ENCODE peak calls at places on chromosomes 6 and 20, in nine cellular contexts. One of them, this sample, is unnamed.
A peak's percentile ranks its signal among the peaks of the same experiment; 100 is the strongest.

GRCh38 chr20:56406910-56407309 is 5.2 kb upstream of the CASS4 start:
- DNase-seq in sigmoid colon: no peak
- DNase-seq in tibial artery: no peak
- DNase-seq in ovary: no peak
- DNase-seq in body of pancreas: no peak
- DNase-seq in psoas muscle: no peak
- DNase-seq in IMR-90: no peak
- DNase-seq in CD8-positive, alpha-beta T cell: no peak
- DNase-seq in GM23338: no peak
- DNase-seq in this sample: no peak

GRCh38 chr6:47772993-47773392 is 8.8 kb upstream of the OPN5 start:
- DNase-seq in sigmoid colon: no peak
- DNase-seq in tibial artery: no peak
- DNase-seq in ovary: no peak
- DNase-seq in body of pancreas: no peak
- DNase-seq in psoas muscle: no peak
- DNase-seq in IMR-90: no peak
- DNase-seq in CD8-positive, alpha-beta T cell: no peak
- DNase-seq in GM23338: no peak
- DNase-seq in this sample: no peak

GRCh38 chr6:87705070-87705691 is 3.1 kb upstream of the AKIRIN2 start:
- DNase-seq in sigmoid colon: no peak
- DNase-seq in tibial artery: no peak
- DNase-seq in ovary: no peak
- DNase-seq in body of pancreas: no peak
- DNase-seq in psoas muscle: no peak
- DNase-seq in IMR-90: peak; percentile 80
- DNase-seq in CD8-positive, alpha-beta T cell: no peak
- DNase-seq in GM23338: no peak
- DNase-seq in this sample: no peak

GRCh38 chr20:64053841-64054661 is 4.6 kb upstream of the SOX18 start:
- DNase-seq in sigmoid colon: no peak
- DNase-seq in tibial artery: no peak
- DNase-seq in ovary: no peak
- DNase-seq in body of pancreas: peak; percentile 25
- DNase-seq in psoas muscle: peak; percentile 61
- DNase-seq in IMR-90: no peak
- DNase-seq in CD8-positive, alpha-beta T cell: no peak
- DNase-seq in GM23338: peak; percentile 62
- DNase-seq in this sample: no peak

GRCh38 chr6:20868397-20869185 is 334.3 kb downstream of the CDKAL1 start:
- DNase-seq in sigmoid colon: no peak
- DNase-seq in tibial artery: no peak
- DNase-seq in ovary: peak; percentile 68
- DNase-seq in body of pancreas: peak; percentile 68
- DNase-seq in psoas muscle: no peak
- DNase-seq in IMR-90: no peak
- DNase-seq in CD8-positive, alpha-beta T cell: no peak
- DNase-seq in GM23338: peak; percentile 78
- DNase-seq in this sample: no peak

GRCh38 chr6:166078294-166078693 is 89.4 kb downstream of the TBXT start:
- DNase-seq in sigmoid colon: no peak
- DNase-seq in tibial artery: no peak
- DNase-seq in ovary: no peak
- DNase-seq in body of pancreas: no peak
- DNase-seq in psoas muscle: no peak
- DNase-seq in IMR-90: peak; percentile 96
- DNase-seq in CD8-positive, alpha-beta T cell: no peak
- DNase-seq in GM23338: no peak
- DNase-seq in this sample: no peak

GRCh38 chr20:46965477-46965876 is 70.8 kb downstream of the EYA2 start:
- DNase-seq in sigmoid colon: no peak
- DNase-seq in tibial artery: no peak
- DNase-seq in ovary: no peak
- DNase-seq in body of pancreas: no peak
- DNase-seq in psoas muscle: no peak
- DNase-seq in IMR-90: no peak
- DNase-seq in CD8-positive, alpha-beta T cell: no peak
- DNase-seq in GM23338: no peak
- DNase-seq in this sample: no peak

GRCh38 chr6:94272327-94272726 is 853.0 kb upstream of the EPHA7 start:
- DNase-seq in sigmoid colon: no peak
- DNase-seq in tibial artery: no peak
- DNase-seq in ovary: no peak
- DNase-seq in body of pancreas: no peak
- DNase-seq in psoas muscle: no peak
- DNase-seq in IMR-90: no peak
- DNase-seq in CD8-positive, alpha-beta T cell: no peak
- DNase-seq in GM23338: peak; percentile 11
- DNase-seq in this sample: no peak

GRCh38 chr6:21200056-21200870 is 393.3 kb upstream of the SOX4 start:
- DNase-seq in sigmoid colon: no peak
- DNase-seq in tibial artery: no peak
- DNase-seq in ovary: no peak
- DNase-seq in body of pancreas: no peak
- DNase-seq in psoas muscle: no peak
- DNase-seq in IMR-90: peak; percentile 38
- DNase-seq in CD8-positive, alpha-beta T cell: no peak
- DNase-seq in GM23338: no peak
- DNase-seq in this sample: no peak

GRCh38 chr6:42935322-42935721 is 6.0 kb downstream of the CNPY3 start:
- DNase-seq in sigmoid colon: no peak
- DNase-seq in tibial artery: no peak
- DNase-seq in ovary: no peak
- DNase-seq in body of pancreas: no peak
- DNase-seq in psoas muscle: no peak
- DNase-seq in IMR-90: no peak
- DNase-seq in CD8-positive, alpha-beta T cell: no peak
- DNase-seq in GM23338: no peak
- DNase-seq in this sample: no peak

DNA sequence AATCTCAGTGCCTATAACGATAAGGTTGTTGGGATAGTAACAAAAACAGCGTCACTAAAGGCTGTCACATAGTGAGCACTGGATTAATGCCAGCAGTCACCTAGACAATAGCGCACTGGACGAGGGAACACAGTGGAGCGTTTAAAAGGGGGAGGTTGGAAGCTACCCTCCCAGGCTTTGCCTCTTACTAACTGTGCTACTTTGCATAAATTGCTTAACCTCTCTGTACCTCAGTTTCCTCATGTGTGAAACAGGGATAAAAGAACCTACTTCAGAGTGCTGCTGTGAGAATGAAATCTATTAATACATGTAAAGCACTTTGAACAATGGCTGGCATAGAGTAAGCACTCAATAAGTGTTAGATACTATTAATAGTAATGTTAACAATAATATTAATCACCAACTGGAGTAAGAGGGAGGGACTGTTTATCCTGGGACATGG is 10.5 kb downstream of the BCL2L1 start:
- DNase-seq in sigmoid colon: peak; percentile 65
- DNase-seq in tibial artery: no peak
- DNase-seq in ovary: peak; percentile 3
- DNase-seq in body of pancreas: peak; percentile 72
- DNase-seq in psoas muscle: no peak
- DNase-seq in IMR-90: no peak
- DNase-seq in CD8-positive, alpha-beta T cell: no peak
- DNase-seq in GM23338: peak; percentile 26
- DNase-seq in this sample: no peak
- H3K4me3 ChIP-seq in sigmoid colon: no peak overlapping the region
- H3K4me3 ChIP-seq in tibial artery: peak overlapping the region; percentile 42
- H3K4me3 ChIP-seq in ovary: no peak overlapping the region
- H3K4me3 ChIP-seq in body of pancreas: no peak overlapping the region
- H3K4me3 ChIP-seq in psoas muscle: peak overlapping the region; percentile 53
- H3K4me3 ChIP-seq in IMR-90: no peak overlapping the region
- H3K4me3 ChIP-seq in CD8-positive, alpha-beta T cell: no peak overlapping the region
- H3K4me3 ChIP-seq in GM23338: peak overlapping the region; percentile 3
- H3K4me3 ChIP-seq in this sample: no peak overlapping the region

GRCh38 chr6:170291271-170292110 is 613 bp upstream of the DLL1 start:
- DNase-seq in sigmoid colon: peak; percentile 88
- DNase-seq in tibial artery: peak; percentile 70
- DNase-seq in ovary: peak; percentile 63
- DNase-seq in body of pancreas: peak; percentile 61
- DNase-seq in psoas muscle: peak; percentile 69
- DNase-seq in IMR-90: no peak
- DNase-seq in CD8-positive, alpha-beta T cell: peak; percentile 55
- DNase-seq in GM23338: peak; percentile 93
- DNase-seq in this sample: peak; percentile 87
- H3K27me3 ChIP-seq in sigmoid colon: peaks cover 92% of the 10 kb centered on the region
- H3K27me3 ChIP-seq in tibial artery: peaks cover 10% of the 10 kb centered on the region
- H3K27me3 ChIP-seq in ovary: peaks cover 3% of the 10 kb centered on the region
- H3K27me3 ChIP-seq in body of pancreas: no peaks in the 10 kb centered on the region
- H3K27me3 ChIP-seq in psoas muscle: peaks cover 87% of the 10 kb centered on the region
- H3K27me3 ChIP-seq in IMR-90: peaks cover 85% of the 10 kb centered on the region
- H3K27me3 ChIP-seq in CD8-positive, alpha-beta T cell: peaks cover 8% of the 10 kb centered on the region
- H3K27me3 ChIP-seq in GM23338: peaks cover 85% of the 10 kb centered on the region
- H3K27me3 ChIP-seq in this sample: no peaks in the 10 kb centered on the region

GRCh38 chr6:29943053-29943966 is 978 bp downstream of the HLA-A start:
- DNase-seq in sigmoid colon: peak; percentile 77
- DNase-seq in tibial artery: no peak
- DNase-seq in ovary: peak; percentile 46
- DNase-seq in body of pancreas: peak; percentile 41
- DNase-seq in psoas muscle: no peak
- DNase-seq in IMR-90: no peak
- DNase-seq in CD8-positive, alpha-beta T cell: no peak
- DNase-seq in GM23338: peak; percentile 23
- DNase-seq in this sample: no peak
- H3K27ac ChIP-seq in sigmoid colon: peak overlapping the region; percentile 87
- H3K27ac ChIP-seq in tibial artery: peak overlapping the region; percentile 93
- H3K27ac ChIP-seq in ovary: peak overlapping the region; percentile 57
- H3K27ac ChIP-seq in body of pancreas: peak overlapping the region; percentile 77
- H3K27ac ChIP-seq in psoas muscle: peak overlapping the region; percentile 80
- H3K27ac ChIP-seq in IMR-90: peak overlapping the region; percentile 74
- H3K27ac ChIP-seq in CD8-positive, alpha-beta T cell: peak overlapping the region; percentile 100
- H3K27ac ChIP-seq in GM23338: no peak overlapping the region
- H3K27ac ChIP-seq in this sample: no peak overlapping the region

GRCh38 chr6:32952817-32953739 is at the start of gene HLA-DMA:
- DNase-seq in sigmoid colon: peak; percentile 93
- DNase-seq in tibial artery: peak; percentile 96
- DNase-seq in ovary: peak; percentile 60
- DNase-seq in body of pancreas: peak; percentile 91
- DNase-seq in psoas muscle: peak; percentile 81
- DNase-seq in IMR-90: peak; percentile 96
- DNase-seq in CD8-positive, alpha-beta T cell: peak; percentile 72
- DNase-seq in GM23338: peak; percentile 96
- DNase-seq in this sample: peak; percentile 93
- H3K4me3 ChIP-seq in sigmoid colon: peak within 1 kb of the TSS; percentile 1
- H3K4me3 ChIP-seq in tibial artery: peak within 1 kb of the TSS; percentile 24
- H3K4me3 ChIP-seq in ovary: no peak within 1 kb of the TSS
- H3K4me3 ChIP-seq in body of pancreas: no peak within 1 kb of the TSS
- H3K4me3 ChIP-seq in psoas muscle: peak within 1 kb of the TSS; percentile 54
- H3K4me3 ChIP-seq in IMR-90: no peak within 1 kb of the TSS
- H3K4me3 ChIP-seq in CD8-positive, alpha-beta T cell: peak within 1 kb of the TSS; percentile 49
- H3K4me3 ChIP-seq in GM23338: no peak within 1 kb of the TSS
- H3K4me3 ChIP-seq in this sample: no peak within 1 kb of the TSS

DNA sequence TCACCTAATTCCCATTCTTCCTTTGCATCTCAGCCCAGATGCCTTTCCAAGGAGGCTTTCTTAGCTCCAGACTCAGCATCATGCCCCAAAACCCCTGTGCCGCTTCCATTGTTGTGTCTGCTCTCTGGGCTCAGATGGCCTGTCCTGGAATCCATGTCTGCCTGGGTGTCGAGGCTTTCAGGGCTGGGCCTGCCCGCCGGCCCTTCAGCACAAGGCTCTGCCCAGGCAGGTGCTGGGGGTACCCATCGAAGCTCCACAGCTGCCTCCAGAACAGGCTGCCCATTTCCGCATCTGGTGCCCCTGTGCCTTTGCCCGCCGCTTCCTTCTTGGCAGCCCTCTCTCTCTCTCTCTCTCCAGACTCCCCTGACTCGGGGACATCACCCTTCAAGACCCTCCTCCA is 1.2 kb downstream of the CPXM1 start:
- DNase-seq in sigmoid colon: no peak
- DNase-seq in tibial artery: no peak
- DNase-seq in ovary: no peak
- DNase-seq in body of pancreas: no peak
- DNase-seq in psoas muscle: no peak
- DNase-seq in IMR-90: no peak
- DNase-seq in CD8-positive, alpha-beta T cell: no peak
- DNase-seq in GM23338: peak; percentile 17
- DNase-seq in this sample: no peak
- H3K27me3 ChIP-seq in sigmoid colon: peaks cover 83% of the 10 kb centered on the region
- H3K27me3 ChIP-seq in tibial artery: no peaks in the 10 kb centered on the region
- H3K27me3 ChIP-seq in ovary: no peaks in the 10 kb centered on the region
- H3K27me3 ChIP-seq in body of pancreas: no peaks in the 10 kb centered on the region
- H3K27me3 ChIP-seq in psoas muscle: peaks cover 80% of the 10 kb centered on the region
- H3K27me3 ChIP-seq in IMR-90: peaks cover 50% of the 10 kb centered on the region
- H3K27me3 ChIP-seq in CD8-positive, alpha-beta T cell: peaks cover 21% of the 10 kb centered on the region
- H3K27me3 ChIP-seq in GM23338: peaks cover 54% of the 10 kb centered on the region
- H3K27me3 ChIP-seq in this sample: no peaks in the 10 kb centered on the region

DNA sequence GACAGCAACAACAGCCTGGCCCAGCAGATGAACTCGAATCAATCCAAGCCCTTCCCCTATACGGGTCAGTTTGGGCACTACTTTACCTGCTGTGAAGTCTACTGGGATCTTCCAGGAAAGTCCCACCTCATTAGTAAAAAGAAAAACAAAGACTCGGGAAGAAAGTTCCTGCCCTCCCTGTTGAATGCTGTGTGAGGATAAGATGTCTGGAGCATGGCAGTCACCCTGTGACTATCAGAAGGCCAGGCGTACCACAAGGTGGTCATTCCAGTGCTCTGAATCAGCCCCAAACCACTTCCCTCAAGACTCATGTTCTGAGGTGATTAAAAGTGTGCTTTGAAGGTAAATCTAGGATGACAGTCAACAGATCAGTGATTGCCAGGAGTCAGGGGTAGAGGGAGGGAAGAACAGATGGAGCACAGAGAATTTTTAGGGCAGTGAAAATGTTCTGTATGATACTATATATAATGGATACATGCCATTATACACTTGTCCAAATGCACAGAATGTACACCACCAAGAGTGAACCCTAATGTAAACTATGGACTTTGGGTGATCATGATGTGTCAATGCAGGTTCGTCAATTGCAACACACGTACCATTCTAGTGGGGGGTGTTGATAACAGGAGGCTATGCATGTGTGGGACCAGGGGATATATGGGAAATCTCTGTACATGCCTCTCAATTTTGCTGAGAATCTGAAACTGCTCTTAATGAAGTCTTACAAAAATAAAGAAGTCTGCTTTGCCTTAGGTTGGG is 14.7 kb downstream of the FKBP1A start:
- DNase-seq in sigmoid colon: no peak
- DNase-seq in tibial artery: no peak
- DNase-seq in ovary: no peak
- DNase-seq in body of pancreas: no peak
- DNase-seq in psoas muscle: no peak
- DNase-seq in IMR-90: peak; percentile 67
- DNase-seq in CD8-positive, alpha-beta T cell: no peak
- DNase-seq in GM23338: no peak
- DNase-seq in this sample: no peak
- H3K27ac ChIP-seq in sigmoid colon: no peak overlapping the region
- H3K27ac ChIP-seq in tibial artery: no peak overlapping the region
- H3K27ac ChIP-seq in ovary: no peak overlapping the region
- H3K27ac ChIP-seq in body of pancreas: no peak overlapping the region
- H3K27ac ChIP-seq in psoas muscle: peak overlapping the region; percentile 38
- H3K27ac ChIP-seq in IMR-90: no peak overlapping the region
- H3K27ac ChIP-seq in CD8-positive, alpha-beta T cell: no peak overlapping the region
- H3K27ac ChIP-seq in GM23338: no peak overlapping the region
- H3K27ac ChIP-seq in this sample: no peak overlapping the region

GRCh38 chr6:129194441-129195021 is 311.6 kb downstream of the LAMA2 start:
- DNase-seq in sigmoid colon: no peak
- DNase-seq in tibial artery: no peak
- DNase-seq in ovary: no peak
- DNase-seq in body of pancreas: no peak
- DNase-seq in psoas muscle: no peak
- DNase-seq in IMR-90: no peak
- DNase-seq in CD8-positive, alpha-beta T cell: no peak
- DNase-seq in GM23338: no peak
- DNase-seq in this sample: no peak
- H3K4me3 ChIP-seq in sigmoid colon: no peak overlapping the region
- H3K4me3 ChIP-seq in tibial artery: no peak overlapping the region
- H3K4me3 ChIP-seq in ovary: no peak overlapping the region
- H3K4me3 ChIP-seq in body of pancreas: no peak overlapping the region
- H3K4me3 ChIP-seq in psoas muscle: no peak overlapping the region
- H3K4me3 ChIP-seq in IMR-90: no peak overlapping the region
- H3K4me3 ChIP-seq in CD8-positive, alpha-beta T cell: no peak overlapping the region
- H3K4me3 ChIP-seq in GM23338: no peak overlapping the region
- H3K4me3 ChIP-seq in this sample: no peak overlapping the region

This sample was measured in aorta.